ENCODE peak calls at places on chromosome 13, in ten cellular contexts. I, F, V, Z, C, T, H, P, O and Y are unnamed samples.

GRCh38 chr13:80962855-80963254 is 621.9 kb upstream of the SPRY2 start:
- DNase-seq in V (peak), C (no peak), O (no peak), H (no peak), P (no peak), F (no peak), T (no peak), Z (no peak), I (no peak), Y (no peak)

GRCh38 chr13:83935566-83935965 is 53.3 kb upstream of the SLITRK1 start:
- DNase-seq in F (no peak), H (no peak), V (no peak), O (no peak), P (no peak), C (no peak), Z (no peak), T (no peak), I (no peak), Y (no peak)

GRCh38 chr13:37127706-37128241 is 22.3 kb upstream of the CSNK1A1L start:
- DNase-seq in P (peak), T (peak), C (no peak), O (no peak), V (peak), F (peak), H (no peak), I (peak), Z (no peak), Y (no peak)

GRCh38 chr13:104773775-104774174 is 1707.6 kb upstream of the SLC10A2 start:
- DNase-seq in T (peak), F (peak), Z (no peak), H (no peak), O (peak), I (no peak), P (peak), V (peak), C (no peak), Y (no peak)

GRCh38 chr13:98222081-98222554 is 45.0 kb upstream of the RNF113B start:
- DNase-seq in O (no peak), H (no peak), P (no peak), I (peak), Z (peak), T (peak), V (peak), F (peak), C (no peak), Y (no peak)

GRCh38 chr13:22138947-22139346 is 468.1 kb downstream of the FGF9 start:
- DNase-seq in I (no peak), Z (no peak), V (no peak), C (no peak), P (no peak), F (no peak), T (no peak), H (no peak), O (no peak), Y (no peak)

GRCh38 chr13:99179460-99179859 is 21.2 kb upstream of the UBAC2 start:
- DNase-seq in Z (no peak), P (no peak), O (no peak), T (no peak), I (no peak), F (no peak), C (no peak), V (no peak), H (no peak), Y (no peak)

GRCh38 chr13:92739306-92739818 is 487.2 kb upstream of the GPC6 start:
- DNase-seq in P (no peak), T (no peak), V (peak), F (peak), H (no peak), Z (no peak), I (no peak), C (no peak), O (no peak), Y (no peak)

GRCh38 chr13:92807343-92807742 is 419.3 kb upstream of the GPC6 start:
- DNase-seq in F (peak), Z (no peak), T (peak), V (peak), H (no peak), I (no peak), P (no peak), O (no peak), C (no peak), Y (no peak)

GRCh38 chr13:19622189-19622588 is 11.3 kb upstream of the MPHOSPH8 start:
- DNase-seq in C (no peak), F (no peak), P (no peak), I (no peak), V (no peak), O (no peak), T (no peak), Z (no peak), H (no peak), Y (no peak)

GRCh38 chr13:114017028-114017630 is 43.3 kb upstream of the C13orf46 start:
- DNase-seq in I (no peak), C (no peak), V (peak), F (peak), P (no peak), H (no peak), Z (peak), T (peak), O (no peak), Y (no peak)

GRCh38 chr13:76965759-76966421 is 17.6 kb downstream of the ACOD1 start:
- DNase-seq in I (peak), T (peak), V (peak), Z (no peak), C (no peak), O (no peak), F (peak), H (peak), P (peak), Y (no peak)

GRCh38 chr13:28493740-28494536 is 990 bp downstream of the FLT1 start:
- DNase-seq in O (no peak), T (no peak), F (no peak), H (no peak), I (no peak), P (no peak), C (peak), V (peak), Z (peak), Y (peak)

GRCh38 chr13:99417151-99417820 is 84.0 kb upstream of the TM9SF2 start:
- DNase-seq in T (no peak), F (no peak), I (no peak), Z (peak), H (no peak), V (no peak), O (no peak), C (peak), P (no peak), Y (no peak)

GRCh38 chr13:112734696-112735547 is 45.1 kb downstream of the ATP11A start:
- DNase-seq in P (no peak), T (peak), O (no peak), H (no peak), F (peak), Z (no peak), C (no peak), V (peak), I (no peak), Y (no peak)

GRCh38 chr13:20525144-20525600 is 485 bp downstream of the CRYL1 start:
- DNase-seq in F (no peak), P (no peak), V (peak), I (peak), H (peak), O (peak), C (peak), Z (peak), T (no peak), Y (no peak)

GRCh38 chr13:41558781-41559560 is 101.6 kb downstream of the RGCC start:
- DNase-seq in I (no peak), V (no peak), C (no peak), F (no peak), Z (no peak), O (no peak), H (no peak), P (no peak), T (no peak), Y (no peak)

GRCh38 chr13:49859568-49859967 is 67.1 kb upstream of the KPNA3 start:
- DNase-seq in T (peak), P (peak), F (peak), V (peak), Z (no peak), I (peak), H (no peak), O (no peak), C (no peak), Y (no peak)

GRCh38 chr13:95552539-95553270 is at the start of gene CLDN10:
- DNase-seq in H (peak), O (no peak), P (no peak), T (no peak), F (no peak), C (peak), V (no peak), I (peak), Z (peak), Y (no peak)

GRCh38 chr13:94280357-94280756 is 199.1 kb downstream of the DCT start:
- DNase-seq in I (no peak), C (no peak), P (no peak), Z (no peak), V (peak), F (peak), O (no peak), T (no peak), H (no peak), Y (no peak)

GRCh38 chr13:38872693-38873092 is 117.9 kb downstream of the STOML3 start:
- DNase-seq in H (no peak), I (peak), C (peak), V (peak), Z (peak), O (peak), P (no peak), F (peak), T (peak), Y (no peak)

GRCh38 chr13:95378603-95379002 is 77.4 kb upstream of the ABCC4 start:
- DNase-seq in C (no peak), V (no peak), H (no peak), T (no peak), O (no peak), P (no peak), F (no peak), I (no peak), Z (no peak), Y (no peak)

GRCh38 chr13:24270639-24271131 is 38.7 kb upstream of the C1QTNF9 start:
- DNase-seq in F (peak), I (peak), V (peak), O (peak), Z (peak), H (no peak), C (no peak), P (no peak), T (peak), Y (no peak)

GRCh38 chr13:99496322-99497142 is 4.7 kb upstream of the TM9SF2 start:
- DNase-seq in V (peak), H (no peak), F (peak), I (peak), T (peak), C (no peak), Z (no peak), P (no peak), O (peak), Y (no peak)

GRCh38 chr13:80342541-80343371 is 1.8 kb upstream of the SPRY2 start:
- DNase-seq in Z (peak), T (peak), F (peak), V (peak), P (no peak), H (peak), O (peak), I (peak), C (peak), Y (peak)

GRCh38 chr13:110344320-110344719 is 37.2 kb downstream of the COL4A2 start:
- DNase-seq in Z (no peak), P (no peak), V (no peak), H (no peak), O (no peak), I (no peak), C (no peak), T (no peak), F (no peak), Y (no peak)

GRCh38 chr13:26759907-26760834 is at the start of gene GPR12:
- DNase-seq in I (no peak), F (no peak), O (no peak), Z (peak), P (no peak), H (no peak), V (peak), T (peak), C (peak), Y (no peak)

GRCh38 chr13:113553541-113554332 is 30.8 kb upstream of the TFDP1 start:
- DNase-seq in I (no peak), V (no peak), T (no peak), F (no peak), C (no peak), H (no peak), Z (peak), O (no peak), P (no peak), Y (no peak)

GRCh38 chr13:75637101-75637774 is 1.1 kb downstream of the LMO7 start:
- DNase-seq in H (no peak), T (no peak), I (no peak), F (no peak), V (peak), O (no peak), C (no peak), P (no peak), Z (peak), Y (no peak)

GRCh38 chr13:59746291-59746962 is 417.3 kb downstream of the DIAPH3 start:
- DNase-seq in T (peak), O (peak), H (no peak), V (peak), P (peak), I (no peak), Z (no peak), F (peak), C (no peak), Y (no peak)

GRCh38 chr13:37934339-37935191 is 65.0 kb upstream of the TRPC4 start:
- DNase-seq in F (no peak), I (no peak), C (no peak), Z (no peak), P (no peak), H (no peak), O (no peak), T (no peak), V (no peak), Y (no peak)

GRCh38 chr13:104740616-104741222 is 1674.5 kb upstream of the SLC10A2 start:
- DNase-seq in F (no peak), H (no peak), T (no peak), O (no peak), Z (no peak), V (no peak), P (no peak), C (no peak), I (no peak), Y (no peak)

GRCh38 chr13:44296856-44297255 is 76.8 kb upstream of the SERP2 start:
- DNase-seq in P (no peak), V (no peak), I (no peak), Z (no peak), O (no peak), F (no peak), T (no peak), C (no peak), H (no peak), Y (no peak)

GRCh38 chr13:60009300-60010248 is 154.2 kb downstream of the DIAPH3 start:
- DNase-seq in C (no peak), O (no peak), I (peak), T (no peak), H (no peak), Z (no peak), F (no peak), V (no peak), P (no peak), Y (no peak)

GRCh38 chr13:72399351-72399750 is 328.1 kb downstream of the MZT1 start:
- DNase-seq in O (no peak), F (no peak), C (no peak), P (no peak), Z (no peak), V (no peak), T (no peak), H (no peak), I (no peak), Y (no peak)

GRCh38 chr13:92804346-92804745 is 422.3 kb upstream of the GPC6 start:
- DNase-seq in F (peak), V (peak), Z (no peak), H (no peak), P (no peak), I (no peak), C (no peak), T (peak), O (no peak), Y (no peak)

GRCh38 chr13:63305641-63306133 is 1890.0 kb upstream of the PCDH20 start:
- DNase-seq in T (no peak), Z (no peak), F (no peak), O (no peak), V (no peak), I (no peak), P (no peak), H (no peak), C (no peak), Y (no peak)

GRCh38 chr13:20431687-20432384 is 93.8 kb downstream of the CRYL1 start:
- DNase-seq in I (no peak), F (no peak), Z (no peak), H (no peak), P (no peak), O (no peak), C (no peak), V (no peak), T (no peak), Y (no peak)

GRCh38 chr13:19960673-19961015 is 2.1 kb downstream of the ZMYM2 start:
- DNase-seq in T (no peak), I (no peak), C (no peak), P (no peak), V (no peak), O (peak), F (no peak), H (no peak), Z (no peak), Y (no peak)

DNA sequence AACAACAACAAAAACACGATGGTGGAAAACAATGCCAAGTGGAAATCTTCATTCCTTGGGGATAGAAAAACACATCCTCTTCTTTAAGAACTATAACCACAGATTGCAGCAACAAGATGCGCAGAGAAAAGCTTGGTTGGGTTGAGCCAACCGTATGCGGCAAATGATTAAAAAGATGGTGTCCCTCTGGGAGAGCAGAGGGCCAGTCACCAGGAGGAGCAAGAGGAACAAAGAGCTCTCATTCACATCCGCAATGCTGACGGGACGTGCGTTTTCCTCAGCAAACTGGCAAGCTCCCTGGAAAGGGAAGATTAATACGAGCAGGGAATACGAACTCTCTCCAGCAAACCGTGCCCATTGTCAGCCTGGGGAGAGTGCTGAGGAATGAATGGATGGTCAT is 141.6 kb downstream of the KATNAL1 start:
- DNase-seq in O (no peak), H (no peak), I (no peak), F (no peak), T (peak), P (no peak), C (no peak), V (no peak), Z (no peak), Y (no peak)
- TF ChIP-seq CTCF in O (no peak), H (no peak), I (no peak), F (no peak), T (no peak), P (peak), C (no peak), V (no peak), Z (peak), Y (no peak)

GRCh38 chr13:48446454-48446853 is 33.5 kb upstream of the LPAR6 start:
- DNase-seq in H (no peak), T (peak), P (no peak), C (no peak), I (no peak), F (peak), V (peak), Z (no peak), O (no peak), Y (no peak)
- TF ChIP-seq CTCF in H (no peak), T (no peak), P (no peak), C (no peak), I (no peak), F (no peak), V (no peak), Z (no peak), O (no peak), Y (no peak)

GRCh38 chr13:85538957-85539356 is 260.3 kb downstream of the SLITRK6 start:
- DNase-seq in I (no peak), C (no peak), P (no peak), H (no peak), Z (no peak), O (no peak), F (no peak), V (no peak), T (no peak), Y (no peak)

GRCh38 chr13:85536706-85537105 is 262.5 kb downstream of the SLITRK6 start:
- DNase-seq in P (no peak), Z (no peak), O (no peak), V (peak), T (no peak), I (no peak), H (no peak), C (no peak), F (peak), Y (no peak)

DNA sequence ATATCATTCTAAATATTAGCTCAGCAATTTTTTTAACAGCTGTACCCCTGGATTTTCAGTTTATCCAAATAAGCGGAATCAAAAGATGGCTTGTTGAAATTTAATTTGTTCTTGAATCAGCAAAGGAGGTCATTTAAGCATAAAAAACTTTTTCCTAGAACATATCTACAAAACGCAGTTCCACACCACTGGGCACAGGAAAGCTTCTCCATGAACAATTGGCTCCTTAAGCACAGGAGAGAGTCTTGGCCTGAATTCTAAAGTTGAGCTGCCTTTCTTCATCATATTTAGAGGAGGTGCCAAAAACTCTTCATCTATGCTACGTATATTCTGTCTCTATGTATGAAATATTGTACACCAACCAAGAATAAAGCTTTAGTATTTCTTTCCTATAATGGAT is 263.9 kb downstream of the SLITRK6 start:
- DNase-seq in O (no peak), C (no peak), F (no peak), V (no peak), Z (no peak), P (no peak), T (no peak), I (no peak), H (no peak), Y (no peak)
- TF ChIP-seq CTCF in O (no peak), C (no peak), F (no peak), V (no peak), Z (no peak), P (no peak), T (no peak), I (no peak), H (no peak), Y (no peak)

DNA sequence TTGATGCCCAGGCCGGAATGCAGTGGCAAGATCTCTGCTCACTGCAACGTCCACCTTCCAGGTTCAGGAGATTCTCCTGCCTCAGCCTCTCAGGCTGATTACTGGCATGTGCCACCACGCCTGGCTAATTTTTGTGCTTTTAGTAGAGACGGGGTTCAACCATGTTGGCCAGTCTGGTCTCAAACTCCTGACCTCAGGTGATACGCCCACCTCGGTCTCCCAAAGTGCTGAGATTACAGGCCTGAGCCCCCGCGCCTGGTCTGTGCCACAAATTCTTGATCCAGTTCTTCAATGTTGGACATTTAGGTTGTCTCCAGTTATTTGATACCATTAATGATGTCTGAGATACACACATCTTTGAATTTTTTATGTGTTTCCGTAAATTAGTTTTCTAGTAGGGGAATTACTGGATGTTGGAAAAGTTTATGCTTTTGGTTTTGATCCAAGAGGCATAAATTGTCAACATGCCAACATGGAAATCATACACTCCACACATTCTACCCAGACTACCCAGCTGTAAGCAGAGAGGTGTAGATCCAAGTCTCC is 525 bp upstream of the COG3 start:
- DNase-seq in F (no peak), O (no peak), I (no peak), P (no peak), H (no peak), T (no peak), C (no peak), Z (no peak), V (no peak), Y (no peak)
- TF ChIP-seq CTCF in F (no peak), O (peak), I (no peak), P (no peak), H (no peak), T (no peak), C (no peak), Z (no peak), V (peak), Y (no peak)

GRCh38 chr13:35190241-35190640 is 248.2 kb downstream of the NBEA start:
- DNase-seq in O (no peak), I (no peak), H (no peak), T (peak), C (no peak), P (no peak), Z (no peak), F (no peak), V (peak), Y (no peak)
- TF ChIP-seq CTCF in O (no peak), I (no peak), H (no peak), T (no peak), C (no peak), P (no peak), Z (no peak), F (no peak), V (no peak), Y (no peak)

DNA sequence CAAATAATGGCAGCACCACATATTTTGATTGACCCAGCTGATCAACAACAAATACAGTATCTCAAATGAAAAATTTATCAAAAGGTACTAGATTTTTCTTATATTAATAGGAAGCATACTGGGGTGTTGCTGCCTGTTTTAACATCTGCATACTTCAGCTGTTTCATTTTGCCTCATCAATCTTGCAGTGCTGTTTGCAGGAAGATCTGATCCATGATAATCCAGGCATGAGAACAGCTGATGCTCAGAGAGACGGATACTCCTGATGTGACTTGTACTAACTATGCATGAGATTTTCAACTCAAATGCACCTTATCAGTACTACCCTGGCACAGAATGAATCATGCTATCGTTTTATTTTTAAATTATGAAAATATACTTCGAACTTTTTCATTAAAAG is 2136.8 kb downstream of the PCDH9 start:
- DNase-seq in H (no peak), T (no peak), V (no peak), F (no peak), O (no peak), C (no peak), P (no peak), Z (no peak), I (no peak), Y (no peak)
- TF ChIP-seq CTCF in H (no peak), T (no peak), V (no peak), F (no peak), O (no peak), C (no peak), P (no peak), Z (no peak), I (no peak), Y (no peak)